ENCODE peak calls at places on chromosomes 2 and 18, in six cellular contexts. C is stomach; K is stimulated activated CD8-positive, alpha-beta memory T cell treated with anti-CD3 and anti-CD28 coated beads, Interleukin-12 subunit alpha, Interleukin-12 subunit beta, amount 100 ng/mL, for 4 hours; A is EL; D is activated T-cell treated with anti-CD3 and anti-CD28 coated beads, Interleukin-2, amount 50 U/mL, for 1 hour; F is heart left ventricle. E is an unnamed sample.

GRCh38 chr2:164523026-164523425 is 98.3 kb downstream of the GRB14 start:
- DNase-seq in C (no peak), K (no peak), A (peak; percentile 24), D (no peak), F (no peak), E (no peak)

GRCh38 chr2:31434911-31435310 is 20.4 kb upstream of the XDH start:
- DNase-seq in C (no peak), K (no peak), A (no peak), D (no peak), F (no peak), E (no peak)

GRCh38 chr18:9968081-9968848 is 54.4 kb downstream of the VAPA start:
- DNase-seq in C (no peak), K (no peak), A (no peak), D (no peak), F (no peak), E (no peak)

GRCh38 chr18:61829108-61829507 is 63.7 kb downstream of the RNF152 start:
- DNase-seq in C (no peak), K (no peak), A (no peak), D (no peak), F (no peak), E (no peak)

GRCh38 chr18:76405761-76406356 is 89.2 kb downstream of the ZNF516 start:
- DNase-seq in C (peak; percentile 63), K (peak; percentile 18), A (peak; percentile 42), D (peak; percentile 63), F (no peak), E (no peak)

GRCh38 chr2:120670371-120670770 is 65.3 kb upstream of the GLI2 start:
- DNase-seq in C (peak; percentile 22), K (no peak), A (no peak), D (no peak), F (no peak), E (no peak)

GRCh38 chr2:37742286-37742685 is 70.8 kb upstream of the CDC42EP3 start:
- DNase-seq in C (no peak), K (no peak), A (peak; percentile 86), D (no peak), F (no peak), E (no peak)

GRCh38 chr18:63099026-63099840 is 220.3 kb downstream of the BCL2 start:
- DNase-seq in C (no peak), K (no peak), A (no peak), D (no peak), F (no peak), E (no peak)

GRCh38 chr2:212494413-212495020 is 44.1 kb downstream of the ERBB4 start:
- DNase-seq in C (no peak), K (no peak), A (no peak), D (no peak), F (no peak), E (no peak)

GRCh38 chr2:193502363-193503035 is 1307.8 kb upstream of the TMEFF2 start:
- DNase-seq in C (no peak), K (no peak), A (no peak), D (no peak), F (no peak), E (no peak)

GRCh38 chr2:11045294-11045693 is 110.0 kb upstream of the SLC66A3 start:
- DNase-seq in C (no peak), K (no peak), A (no peak), D (no peak), F (no peak), E (no peak)

GRCh38 chr2:22626621-22627020 is 758.4 kb upstream of the KLHL29 start:
- DNase-seq in C (no peak), K (no peak), A (no peak), D (no peak), F (no peak), E (no peak)